ENCODE peak calls at places on chromosomes 7 and 10, in six cellular contexts. V is GDM1, C is NCI-H345, W is astrocyte, U is amniotic stem cell, T is body of pancreas. D is an unnamed sample.

GRCh38 chr10:133325392-133325760 is 11.3 kb downstream of the CALY start:
- DNase-seq in V (no peak), C (no peak), W (no peak), U (no peak), T (no peak), D (no peak)

GRCh38 chr10:97640868-97641811 is 669 bp downstream of the PI4K2A start:
- DNase-seq in V (no peak), C (no peak), W (peak), U (no peak), T (peak), D (no peak)

GRCh38 chr10:11178606-11179221 is 161.0 kb downstream of the CELF2 start:
- DNase-seq in V (peak), C (no peak), W (peak), U (no peak), T (peak), D (peak)

GRCh38 chr7:27191716-27192545 is 6.9 kb upstream of the HOXA11 start:
- DNase-seq in V (no peak), C (no peak), W (no peak), U (no peak), T (no peak), D (no peak)

GRCh38 chr10:29256531-29256930 is 32.3 kb upstream of the LYZL1 start:
- DNase-seq in V (no peak), C (no peak), W (no peak), U (no peak), T (no peak), D (no peak)

GRCh38 chr7:100378114-100378760 is 5.0 kb downstream of the PILRA start:
- DNase-seq in V (no peak), C (no peak), W (no peak), U (no peak), T (no peak), D (no peak)

GRCh38 chr7:44796504-44797328 is at the start of gene PPIA:
- DNase-seq in V (peak), C (peak), W (peak), U (peak), T (peak), D (peak)

GRCh38 chr7:149753370-149754233 is 19.8 kb downstream of the ZNF467 start:
- DNase-seq in V (no peak), C (peak), W (peak), U (peak), T (peak), D (no peak)